ENCODE peak calls at places on chromosomes 3 and 15, in eight cellular contexts. One of them, this sample, is unnamed.

GRCh38 chr3:131591394-131591990 is 88.7 kb upstream of the MRPL3 start:
- DNase-seq in HepG2: no peak
- DNase-seq in IMR-90: peak; percentile 36
- DNase-seq in fibroblast of lung: peak; percentile 63
- DNase-seq in neural progenitor cell: peak; percentile 4
- DNase-seq in H9: no peak
- DNase-seq in PC-3: peak; percentile 47
- DNase-seq in HCT116: no peak
- DNase-seq in this sample: peak; percentile 5

GRCh38 chr15:70535071-70535954 is 228.0 kb downstream of the UACA start:
- DNase-seq in HepG2: no peak
- DNase-seq in IMR-90: no peak
- DNase-seq in fibroblast of lung: no peak
- DNase-seq in neural progenitor cell: no peak
- DNase-seq in H9: no peak
- DNase-seq in PC-3: no peak
- DNase-seq in HCT116: no peak
- DNase-seq in this sample: no peak

GRCh38 chr15:82952156-82953081 is at the start of gene HOMER2:
- DNase-seq in HepG2: peak; percentile 10
- DNase-seq in IMR-90: no peak
- DNase-seq in fibroblast of lung: no peak
- DNase-seq in neural progenitor cell: peak; percentile 79
- DNase-seq in H9: peak; percentile 55
- DNase-seq in PC-3: peak; percentile 26
- DNase-seq in HCT116: no peak
- DNase-seq in this sample: no peak

GRCh38 chr3:110210261-110210660 is 861.4 kb upstream of the NECTIN3 start:
- DNase-seq in HepG2: no peak
- DNase-seq in IMR-90: no peak
- DNase-seq in fibroblast of lung: no peak
- DNase-seq in neural progenitor cell: no peak
- DNase-seq in H9: no peak
- DNase-seq in PC-3: no peak
- DNase-seq in HCT116: no peak
- DNase-seq in this sample: no peak

GRCh38 chr15:79084308-79084968 is 6.1 kb downstream of the RASGRF1 start:
- DNase-seq in HepG2: no peak
- DNase-seq in IMR-90: no peak
- DNase-seq in fibroblast of lung: no peak
- DNase-seq in neural progenitor cell: no peak
- DNase-seq in H9: no peak
- DNase-seq in PC-3: no peak
- DNase-seq in HCT116: no peak
- DNase-seq in this sample: no peak

GRCh38 chr15:73647259-73648026 is 14.3 kb upstream of the NPTN start:
- DNase-seq in HepG2: no peak
- DNase-seq in IMR-90: no peak
- DNase-seq in fibroblast of lung: no peak
- DNase-seq in neural progenitor cell: no peak
- DNase-seq in H9: no peak
- DNase-seq in PC-3: peak; percentile 91
- DNase-seq in HCT116: no peak
- DNase-seq in this sample: peak; percentile 86

GRCh38 chr3:114376516-114376915 is 82.7 kb downstream of the TIGIT start:
- DNase-seq in HepG2: no peak
- DNase-seq in IMR-90: no peak
- DNase-seq in fibroblast of lung: no peak
- DNase-seq in neural progenitor cell: no peak
- DNase-seq in H9: no peak
- DNase-seq in PC-3: no peak
- DNase-seq in HCT116: no peak
- DNase-seq in this sample: no peak

GRCh38 chr3:194431553-194431952 is 32.5 kb upstream of the GP5 start:
- DNase-seq in HepG2: no peak
- DNase-seq in IMR-90: no peak
- DNase-seq in fibroblast of lung: no peak
- DNase-seq in neural progenitor cell: no peak
- DNase-seq in H9: no peak
- DNase-seq in PC-3: no peak
- DNase-seq in HCT116: no peak
- DNase-seq in this sample: no peak

GRCh38 chr3:195270350-195271115 is 426 bp downstream of the XXYLT1 start:
- DNase-seq in HepG2: peak; percentile 45
- DNase-seq in IMR-90: peak; percentile 69
- DNase-seq in fibroblast of lung: peak; percentile 76
- DNase-seq in neural progenitor cell: peak; percentile 91
- DNase-seq in H9: peak; percentile 76
- DNase-seq in PC-3: peak; percentile 39
- DNase-seq in HCT116: peak; percentile 26
- DNase-seq in this sample: peak; percentile 59

GRCh38 chr3:194269610-194270145 is 81.5 kb downstream of the CPN2 start:
- DNase-seq in HepG2: no peak
- DNase-seq in IMR-90: no peak
- DNase-seq in fibroblast of lung: peak; percentile 78
- DNase-seq in neural progenitor cell: peak; percentile 66
- DNase-seq in H9: peak; percentile 85
- DNase-seq in PC-3: no peak
- DNase-seq in HCT116: peak; percentile 27
- DNase-seq in this sample: peak; percentile 88

GRCh38 chr15:41855121-41855941 is 16.7 kb downstream of the PLA2G4B start:
- DNase-seq in HepG2: no peak
- DNase-seq in IMR-90: no peak
- DNase-seq in fibroblast of lung: no peak
- DNase-seq in neural progenitor cell: no peak
- DNase-seq in H9: no peak
- DNase-seq in PC-3: no peak
- DNase-seq in HCT116: no peak
- DNase-seq in this sample: no peak

GRCh38 chr15:48984811-48985352 is 21.2 kb upstream of the SHC4 start:
- DNase-seq in HepG2: no peak
- DNase-seq in IMR-90: peak; percentile 19
- DNase-seq in fibroblast of lung: no peak
- DNase-seq in neural progenitor cell: no peak
- DNase-seq in H9: no peak
- DNase-seq in PC-3: no peak
- DNase-seq in HCT116: no peak
- DNase-seq in this sample: no peak

GRCh38 chr3:161050929-161051328 is 54.2 kb downstream of the B3GALNT1 start:
- DNase-seq in HepG2: no peak
- DNase-seq in IMR-90: no peak
- DNase-seq in fibroblast of lung: no peak
- DNase-seq in neural progenitor cell: no peak
- DNase-seq in H9: no peak
- DNase-seq in PC-3: no peak
- DNase-seq in HCT116: no peak
- DNase-seq in this sample: no peak

GRCh38 chr15:82105458-82106205 is 59.8 kb upstream of the MEX3B start:
- DNase-seq in HepG2: peak; percentile 5
- DNase-seq in IMR-90: peak; percentile 78
- DNase-seq in fibroblast of lung: peak; percentile 57
- DNase-seq in neural progenitor cell: no peak
- DNase-seq in H9: peak; percentile 74
- DNase-seq in PC-3: peak; percentile 32
- DNase-seq in HCT116: no peak
- DNase-seq in this sample: no peak

GRCh38 chr3:146382386-146382785 is 87.0 kb downstream of the PLSCR2 start:
- DNase-seq in HepG2: peak; percentile 5
- DNase-seq in IMR-90: peak; percentile 33
- DNase-seq in fibroblast of lung: peak; percentile 66
- DNase-seq in neural progenitor cell: peak; percentile 13
- DNase-seq in H9: no peak
- DNase-seq in PC-3: peak; percentile 61
- DNase-seq in HCT116: peak; percentile 19
- DNase-seq in this sample: peak; percentile 6
- TF ChIP-seq CTCF in HepG2: peak; percentile 37
- TF ChIP-seq CTCF in IMR-90: peak; percentile 28
- TF ChIP-seq CTCF in fibroblast of lung: peak; percentile 9
- TF ChIP-seq CTCF in neural progenitor cell: peak; percentile 39
- TF ChIP-seq CTCF in H9: peak; percentile 54
- TF ChIP-seq CTCF in PC-3: peak; percentile 58
- TF ChIP-seq CTCF in HCT116: peak; percentile 41
- TF ChIP-seq CTCF in this sample: no peak

GRCh38 chr3:150419076-150419868 is 11.2 kb downstream of the TSC22D2 start:
- DNase-seq in HepG2: no peak
- DNase-seq in IMR-90: no peak
- DNase-seq in fibroblast of lung: no peak
- DNase-seq in neural progenitor cell: no peak
- DNase-seq in H9: no peak
- DNase-seq in PC-3: peak; percentile 87
- DNase-seq in HCT116: no peak
- DNase-seq in this sample: peak; percentile 57
- H4K20me1 ChIP-seq in HepG2: peaks cover 23% of the 10 kb centered on the region
- H4K20me1 ChIP-seq in IMR-90: peaks cover 89% of the 10 kb centered on the region
- H4K20me1 ChIP-seq in fibroblast of lung: peaks cover 17% of the 10 kb centered on the region
- H4K20me1 ChIP-seq in neural progenitor cell: peaks cover 88% of the 10 kb centered on the region
- H4K20me1 ChIP-seq in H9: no peaks in the 10 kb centered on the region
- H4K20me1 ChIP-seq in PC-3: peaks cover 84% of the 10 kb centered on the region
- H4K20me1 ChIP-seq in HCT116: peaks cover 36% of the 10 kb centered on the region
- H4K20me1 ChIP-seq in this sample: peaks cover 12% of the 10 kb centered on the region

GRCh38 chr3:36909181-36909580 is 35.7 kb downstream of the TRANK1 start:
- DNase-seq in HepG2: no peak
- DNase-seq in IMR-90: no peak
- DNase-seq in fibroblast of lung: no peak
- DNase-seq in neural progenitor cell: no peak
- DNase-seq in H9: no peak
- DNase-seq in PC-3: no peak
- DNase-seq in HCT116: no peak
- DNase-seq in this sample: no peak

GRCh38 chr3:36909666-36910065 is 35.2 kb downstream of the TRANK1 start:
- DNase-seq in HepG2: no peak
- DNase-seq in IMR-90: no peak
- DNase-seq in fibroblast of lung: no peak
- DNase-seq in neural progenitor cell: no peak
- DNase-seq in H9: no peak
- DNase-seq in PC-3: peak; percentile 74
- DNase-seq in HCT116: no peak
- DNase-seq in this sample: no peak

GRCh38 chr3:36907911-36908646 is 36.8 kb downstream of the TRANK1 start:
- DNase-seq in HepG2: peak; percentile 25
- DNase-seq in IMR-90: peak; percentile 81
- DNase-seq in fibroblast of lung: peak; percentile 84
- DNase-seq in neural progenitor cell: no peak
- DNase-seq in H9: no peak
- DNase-seq in PC-3: peak; percentile 65
- DNase-seq in HCT116: no peak
- DNase-seq in this sample: peak; percentile 52

GRCh38 chr3:36908647-36909180 is 36.1 kb downstream of the TRANK1 start:
- DNase-seq in HepG2: no peak
- DNase-seq in IMR-90: no peak
- DNase-seq in fibroblast of lung: no peak
- DNase-seq in neural progenitor cell: no peak
- DNase-seq in H9: no peak
- DNase-seq in PC-3: no peak
- DNase-seq in HCT116: no peak
- DNase-seq in this sample: no peak

GRCh38 chr3:36911990-36912804 is 32.7 kb downstream of the TRANK1 start:
- DNase-seq in HepG2: peak; percentile 10
- DNase-seq in IMR-90: peak; percentile 94
- DNase-seq in fibroblast of lung: peak; percentile 90
- DNase-seq in neural progenitor cell: no peak
- DNase-seq in H9: no peak
- DNase-seq in PC-3: peak; percentile 81
- DNase-seq in HCT116: no peak
- DNase-seq in this sample: peak; percentile 77
- H3K27ac ChIP-seq in HepG2: no peak overlapping the region
- H3K27ac ChIP-seq in IMR-90: peak overlapping the region; percentile 41
- H3K27ac ChIP-seq in fibroblast of lung: no peak overlapping the region
- H3K27ac ChIP-seq in neural progenitor cell: no peak overlapping the region
- H3K27ac ChIP-seq in H9: no peak overlapping the region
- H3K27ac ChIP-seq in PC-3: peak overlapping the region; percentile 23
- H3K27ac ChIP-seq in HCT116: no peak overlapping the region
- H3K27ac ChIP-seq in this sample: peak overlapping the region; percentile 9

GRCh38 chr3:66413151-66413751 is 87.6 kb downstream of the LRIG1 start:
- DNase-seq in HepG2: no peak
- DNase-seq in IMR-90: peak; percentile 100
- DNase-seq in fibroblast of lung: peak; percentile 90
- DNase-seq in neural progenitor cell: no peak
- DNase-seq in H9: no peak
- DNase-seq in PC-3: peak; percentile 4
- DNase-seq in HCT116: no peak
- DNase-seq in this sample: no peak
- TF ChIP-seq CTCF in HepG2: no peak
- TF ChIP-seq CTCF in IMR-90: peak; percentile 13
- TF ChIP-seq CTCF in fibroblast of lung: no peak
- TF ChIP-seq CTCF in neural progenitor cell: no peak
- TF ChIP-seq CTCF in H9: no peak
- TF ChIP-seq CTCF in PC-3: no peak
- TF ChIP-seq CTCF in HCT116: no peak
- TF ChIP-seq CTCF in this sample: no peak

GRCh38 chr3:134364936-134365765 is 9.1 kb downstream of the AMOTL2 start:
- DNase-seq in HepG2: no peak
- DNase-seq in IMR-90: no peak
- DNase-seq in fibroblast of lung: no peak
- DNase-seq in neural progenitor cell: peak; percentile 4
- DNase-seq in H9: no peak
- DNase-seq in PC-3: no peak
- DNase-seq in HCT116: no peak
- DNase-seq in this sample: no peak
- H4K20me1 ChIP-seq in HepG2: peaks cover 10% of the 10 kb centered on the region
- H4K20me1 ChIP-seq in IMR-90: peaks cover 95% of the 10 kb centered on the region
- H4K20me1 ChIP-seq in fibroblast of lung: no peaks in the 10 kb centered on the region
- H4K20me1 ChIP-seq in neural progenitor cell: peaks cover 98% of the 10 kb centered on the region
- H4K20me1 ChIP-seq in H9: no peaks in the 10 kb centered on the region
- H4K20me1 ChIP-seq in PC-3: no peaks in the 10 kb centered on the region
- H4K20me1 ChIP-seq in HCT116: no peaks in the 10 kb centered on the region
- H4K20me1 ChIP-seq in this sample: peaks cover 37% of the 10 kb centered on the region

DNA sequence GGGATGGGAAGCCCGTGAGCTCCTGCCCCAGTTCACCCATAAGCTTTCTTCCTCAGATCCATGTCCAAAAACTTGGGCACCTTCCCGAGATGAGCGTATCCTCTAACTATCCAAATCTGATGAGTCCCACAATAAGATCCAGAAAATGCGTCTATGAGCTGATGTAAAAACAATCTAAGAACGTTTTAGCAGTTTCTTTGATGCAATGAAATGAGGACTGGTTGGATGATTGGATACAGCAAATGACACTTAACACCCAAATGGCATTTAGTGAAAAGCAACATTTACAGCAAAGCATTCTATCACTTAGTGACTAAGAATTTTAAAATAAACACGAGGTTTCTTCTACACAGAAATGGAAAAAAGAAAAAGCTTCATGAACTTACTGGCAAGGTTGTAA is 598.8 kb downstream of the FOXP1 start:
- DNase-seq in HepG2: no peak
- DNase-seq in IMR-90: peak; percentile 71
- DNase-seq in fibroblast of lung: peak; percentile 50
- DNase-seq in neural progenitor cell: no peak
- DNase-seq in H9: no peak
- DNase-seq in PC-3: no peak
- DNase-seq in HCT116: no peak
- DNase-seq in this sample: no peak
- H3K27ac ChIP-seq in HepG2: no peak overlapping the region
- H3K27ac ChIP-seq in IMR-90: peak overlapping the region; percentile 51
- H3K27ac ChIP-seq in fibroblast of lung: peak overlapping the region; percentile 59
- H3K27ac ChIP-seq in neural progenitor cell: no peak overlapping the region
- H3K27ac ChIP-seq in H9: no peak overlapping the region
- H3K27ac ChIP-seq in PC-3: no peak overlapping the region
- H3K27ac ChIP-seq in HCT116: no peak overlapping the region
- H3K27ac ChIP-seq in this sample: no peak overlapping the region

GRCh38 chr3:43742935-43743334 is 52.2 kb downstream of the ABHD5 start:
- DNase-seq in HepG2: no peak
- DNase-seq in IMR-90: peak; percentile 62
- DNase-seq in fibroblast of lung: peak; percentile 93
- DNase-seq in neural progenitor cell: no peak
- DNase-seq in H9: peak; percentile 5
- DNase-seq in PC-3: no peak
- DNase-seq in HCT116: no peak
- DNase-seq in this sample: no peak
- TF ChIP-seq CTCF in HepG2: no peak
- TF ChIP-seq CTCF in IMR-90: peak; percentile 33
- TF ChIP-seq CTCF in fibroblast of lung: no peak
- TF ChIP-seq CTCF in neural progenitor cell: peak; percentile 21
- TF ChIP-seq CTCF in H9: peak; percentile 52
- TF ChIP-seq CTCF in PC-3: peak; percentile 50
- TF ChIP-seq CTCF in HCT116: peak; percentile 46
- TF ChIP-seq CTCF in this sample: peak; percentile 46